ENCODE peak calls at places on chromosomes 7 and 10, in eight cellular contexts. One of them, this sample, is unnamed.

GRCh38 chr7:5143106-5143505 is 46.9 kb upstream of the WIPI2 start:
- DNase-seq in activated CD4-positive, alpha-beta T cell treated with anti-CD3 and anti-CD28 coated beads for 1 hour: peak
- DNase-seq in Caki2: no peak
- DNase-seq in nucleus accumbens: no peak
- DNase-seq in HTR-8/SVneo: no peak
- DNase-seq in natural killer cell: no peak
- DNase-seq in activated T-helper 9 cell treated with anti-CD3 and anti-CD28 coated beads, Interleukin-2, amount 50 U/mL, for 16 hours: peak
- DNase-seq in Calu3: no peak
- DNase-seq in this sample: peak

GRCh38 chr7:73904219-73905136 is 43.5 kb downstream of the TMEM270 start:
- DNase-seq in natural killer cell: no peak
- DNase-seq in nucleus accumbens: no peak
- DNase-seq in Caki2: no peak
- DNase-seq in activated CD4-positive, alpha-beta T cell treated with anti-CD3 and anti-CD28 coated beads for 1 hour: no peak
- DNase-seq in activated T-helper 9 cell treated with anti-CD3 and anti-CD28 coated beads, Interleukin-2, amount 50 U/mL, for 16 hours: no peak
- DNase-seq in HTR-8/SVneo: no peak
- DNase-seq in Calu3: no peak
- DNase-seq in this sample: no peak

GRCh38 chr10:103872137-103872933 is 17.0 kb upstream of the SH3PXD2A start:
- DNase-seq in Caki2: no peak
- DNase-seq in nucleus accumbens: no peak
- DNase-seq in activated T-helper 9 cell treated with anti-CD3 and anti-CD28 coated beads, Interleukin-2, amount 50 U/mL, for 16 hours: no peak
- DNase-seq in activated CD4-positive, alpha-beta T cell treated with anti-CD3 and anti-CD28 coated beads for 1 hour: no peak
- DNase-seq in HTR-8/SVneo: no peak
- DNase-seq in Calu3: no peak
- DNase-seq in natural killer cell: no peak
- DNase-seq in this sample: no peak

GRCh38 chr10:114131094-114131493 is 42.9 kb downstream of the CCDC186 start:
- DNase-seq in Caki2: no peak
- DNase-seq in natural killer cell: no peak
- DNase-seq in activated T-helper 9 cell treated with anti-CD3 and anti-CD28 coated beads, Interleukin-2, amount 50 U/mL, for 16 hours: no peak
- DNase-seq in activated CD4-positive, alpha-beta T cell treated with anti-CD3 and anti-CD28 coated beads for 1 hour: no peak
- DNase-seq in HTR-8/SVneo: no peak
- DNase-seq in nucleus accumbens: no peak
- DNase-seq in Calu3: no peak
- DNase-seq in this sample: no peak

GRCh38 chr7:99733448-99733847 is 1.5 kb downstream of the CYP3A7 start:
- DNase-seq in activated CD4-positive, alpha-beta T cell treated with anti-CD3 and anti-CD28 coated beads for 1 hour: no peak
- DNase-seq in natural killer cell: no peak
- DNase-seq in Caki2: no peak
- DNase-seq in nucleus accumbens: no peak
- DNase-seq in activated T-helper 9 cell treated with anti-CD3 and anti-CD28 coated beads, Interleukin-2, amount 50 U/mL, for 16 hours: no peak
- DNase-seq in Calu3: peak
- DNase-seq in HTR-8/SVneo: no peak
- DNase-seq in this sample: no peak

GRCh38 chr10:129511758-129512157 is 44.7 kb downstream of the MGMT start:
- DNase-seq in natural killer cell: no peak
- DNase-seq in nucleus accumbens: no peak
- DNase-seq in Calu3: no peak
- DNase-seq in activated CD4-positive, alpha-beta T cell treated with anti-CD3 and anti-CD28 coated beads for 1 hour: no peak
- DNase-seq in activated T-helper 9 cell treated with anti-CD3 and anti-CD28 coated beads, Interleukin-2, amount 50 U/mL, for 16 hours: no peak
- DNase-seq in HTR-8/SVneo: no peak
- DNase-seq in Caki2: no peak
- DNase-seq in this sample: no peak

GRCh38 chr7:47988496-47989386 is 9.3 kb upstream of the HUS1 start:
- DNase-seq in nucleus accumbens: no peak
- DNase-seq in activated T-helper 9 cell treated with anti-CD3 and anti-CD28 coated beads, Interleukin-2, amount 50 U/mL, for 16 hours: no peak
- DNase-seq in HTR-8/SVneo: no peak
- DNase-seq in natural killer cell: no peak
- DNase-seq in activated CD4-positive, alpha-beta T cell treated with anti-CD3 and anti-CD28 coated beads for 1 hour: no peak
- DNase-seq in Caki2: no peak
- DNase-seq in Calu3: peak
- DNase-seq in this sample: no peak

GRCh38 chr10:101233443-101233842 is 4.2 kb upstream of the LBX1 start:
- DNase-seq in activated T-helper 9 cell treated with anti-CD3 and anti-CD28 coated beads, Interleukin-2, amount 50 U/mL, for 16 hours: no peak
- DNase-seq in HTR-8/SVneo: no peak
- DNase-seq in natural killer cell: no peak
- DNase-seq in nucleus accumbens: no peak
- DNase-seq in Calu3: no peak
- DNase-seq in Caki2: no peak
- DNase-seq in activated CD4-positive, alpha-beta T cell treated with anti-CD3 and anti-CD28 coated beads for 1 hour: no peak
- DNase-seq in this sample: no peak

GRCh38 chr7:5694221-5694754 is 87.2 kb downstream of the RNF216 start:
- DNase-seq in activated T-helper 9 cell treated with anti-CD3 and anti-CD28 coated beads, Interleukin-2, amount 50 U/mL, for 16 hours: no peak
- DNase-seq in natural killer cell: no peak
- DNase-seq in HTR-8/SVneo: peak
- DNase-seq in Calu3: no peak
- DNase-seq in activated CD4-positive, alpha-beta T cell treated with anti-CD3 and anti-CD28 coated beads for 1 hour: no peak
- DNase-seq in Caki2: no peak
- DNase-seq in nucleus accumbens: no peak
- DNase-seq in this sample: no peak

GRCh38 chr10:60663850-60664249 is 114.4 kb upstream of the CDK1 start:
- DNase-seq in Calu3: no peak
- DNase-seq in activated T-helper 9 cell treated with anti-CD3 and anti-CD28 coated beads, Interleukin-2, amount 50 U/mL, for 16 hours: no peak
- DNase-seq in activated CD4-positive, alpha-beta T cell treated with anti-CD3 and anti-CD28 coated beads for 1 hour: no peak
- DNase-seq in HTR-8/SVneo: no peak
- DNase-seq in Caki2: no peak
- DNase-seq in nucleus accumbens: no peak
- DNase-seq in natural killer cell: no peak
- DNase-seq in this sample: no peak

GRCh38 chr7:2569421-2569820 is 10.6 kb downstream of the IQCE start:
- DNase-seq in nucleus accumbens: no peak
- DNase-seq in Calu3: no peak
- DNase-seq in activated CD4-positive, alpha-beta T cell treated with anti-CD3 and anti-CD28 coated beads for 1 hour: no peak
- DNase-seq in Caki2: no peak
- DNase-seq in HTR-8/SVneo: no peak
- DNase-seq in natural killer cell: no peak
- DNase-seq in activated T-helper 9 cell treated with anti-CD3 and anti-CD28 coated beads, Interleukin-2, amount 50 U/mL, for 16 hours: no peak
- DNase-seq in this sample: no peak

GRCh38 chr10:58943234-58943633 is 233.2 kb upstream of the PHYHIPL start:
- DNase-seq in natural killer cell: no peak
- DNase-seq in Calu3: no peak
- DNase-seq in HTR-8/SVneo: no peak
- DNase-seq in activated CD4-positive, alpha-beta T cell treated with anti-CD3 and anti-CD28 coated beads for 1 hour: no peak
- DNase-seq in nucleus accumbens: no peak
- DNase-seq in Caki2: no peak
- DNase-seq in activated T-helper 9 cell treated with anti-CD3 and anti-CD28 coated beads, Interleukin-2, amount 50 U/mL, for 16 hours: no peak
- DNase-seq in this sample: no peak

GRCh38 chr10:69410487-69410886 is 6.2 kb downstream of the TACR2 start:
- DNase-seq in HTR-8/SVneo: no peak
- DNase-seq in activated CD4-positive, alpha-beta T cell treated with anti-CD3 and anti-CD28 coated beads for 1 hour: no peak
- DNase-seq in Calu3: no peak
- DNase-seq in Caki2: no peak
- DNase-seq in nucleus accumbens: no peak
- DNase-seq in natural killer cell: no peak
- DNase-seq in activated T-helper 9 cell treated with anti-CD3 and anti-CD28 coated beads, Interleukin-2, amount 50 U/mL, for 16 hours: no peak
- DNase-seq in this sample: no peak

GRCh38 chr10:67385566-67385965 is 310.4 kb downstream of the CTNNA3 start:
- DNase-seq in activated CD4-positive, alpha-beta T cell treated with anti-CD3 and anti-CD28 coated beads for 1 hour: no peak
- DNase-seq in Caki2: no peak
- DNase-seq in activated T-helper 9 cell treated with anti-CD3 and anti-CD28 coated beads, Interleukin-2, amount 50 U/mL, for 16 hours: no peak
- DNase-seq in natural killer cell: no peak
- DNase-seq in HTR-8/SVneo: no peak
- DNase-seq in nucleus accumbens: no peak
- DNase-seq in Calu3: no peak
- DNase-seq in this sample: no peak

GRCh38 chr7:45089314-45089891 is 634 bp upstream of the NACAD start:
- DNase-seq in activated T-helper 9 cell treated with anti-CD3 and anti-CD28 coated beads, Interleukin-2, amount 50 U/mL, for 16 hours: peak
- DNase-seq in HTR-8/SVneo: peak
- DNase-seq in natural killer cell: no peak
- DNase-seq in Calu3: peak
- DNase-seq in nucleus accumbens: peak
- DNase-seq in Caki2: no peak
- DNase-seq in activated CD4-positive, alpha-beta T cell treated with anti-CD3 and anti-CD28 coated beads for 1 hour: peak
- DNase-seq in this sample: no peak

GRCh38 chr7:158702944-158703343 is 1.7 kb downstream of the NCAPG2 start:
- DNase-seq in activated CD4-positive, alpha-beta T cell treated with anti-CD3 and anti-CD28 coated beads for 1 hour: no peak
- DNase-seq in HTR-8/SVneo: no peak
- DNase-seq in nucleus accumbens: no peak
- DNase-seq in activated T-helper 9 cell treated with anti-CD3 and anti-CD28 coated beads, Interleukin-2, amount 50 U/mL, for 16 hours: no peak
- DNase-seq in Caki2: no peak
- DNase-seq in Calu3: no peak
- DNase-seq in natural killer cell: no peak
- DNase-seq in this sample: no peak

GRCh38 chr7:98250789-98251188 is 1.2 kb downstream of the TECPR1 start:
- DNase-seq in nucleus accumbens: no peak
- DNase-seq in HTR-8/SVneo: no peak
- DNase-seq in natural killer cell: no peak
- DNase-seq in activated CD4-positive, alpha-beta T cell treated with anti-CD3 and anti-CD28 coated beads for 1 hour: peak
- DNase-seq in Caki2: no peak
- DNase-seq in activated T-helper 9 cell treated with anti-CD3 and anti-CD28 coated beads, Interleukin-2, amount 50 U/mL, for 16 hours: no peak
- DNase-seq in Calu3: no peak
- DNase-seq in this sample: no peak

GRCh38 chr7:27435461-27435860 is 192.9 kb downstream of the EVX1 start:
- DNase-seq in HTR-8/SVneo: peak
- DNase-seq in activated T-helper 9 cell treated with anti-CD3 and anti-CD28 coated beads, Interleukin-2, amount 50 U/mL, for 16 hours: no peak
- DNase-seq in activated CD4-positive, alpha-beta T cell treated with anti-CD3 and anti-CD28 coated beads for 1 hour: no peak
- DNase-seq in Calu3: no peak
- DNase-seq in nucleus accumbens: no peak
- DNase-seq in Caki2: no peak
- DNase-seq in natural killer cell: no peak
- DNase-seq in this sample: no peak

GRCh38 chr7:116801092-116801710 is 61.2 kb upstream of the CAPZA2 start:
- DNase-seq in HTR-8/SVneo: no peak
- DNase-seq in activated T-helper 9 cell treated with anti-CD3 and anti-CD28 coated beads, Interleukin-2, amount 50 U/mL, for 16 hours: no peak
- DNase-seq in activated CD4-positive, alpha-beta T cell treated with anti-CD3 and anti-CD28 coated beads for 1 hour: no peak
- DNase-seq in natural killer cell: no peak
- DNase-seq in nucleus accumbens: no peak
- DNase-seq in Caki2: peak
- DNase-seq in Calu3: no peak
- DNase-seq in this sample: no peak

GRCh38 chr7:7203813-7204575 is 21.6 kb downstream of the C1GALT1 start:
- DNase-seq in nucleus accumbens: no peak
- DNase-seq in activated CD4-positive, alpha-beta T cell treated with anti-CD3 and anti-CD28 coated beads for 1 hour: no peak
- DNase-seq in HTR-8/SVneo: no peak
- DNase-seq in activated T-helper 9 cell treated with anti-CD3 and anti-CD28 coated beads, Interleukin-2, amount 50 U/mL, for 16 hours: no peak
- DNase-seq in Calu3: no peak
- DNase-seq in natural killer cell: no peak
- DNase-seq in Caki2: no peak
- DNase-seq in this sample: no peak

GRCh38 chr7:27349621-27350020 is 107.0 kb downstream of the EVX1 start:
- DNase-seq in activated T-helper 9 cell treated with anti-CD3 and anti-CD28 coated beads, Interleukin-2, amount 50 U/mL, for 16 hours: no peak
- DNase-seq in Caki2: no peak
- DNase-seq in Calu3: no peak
- DNase-seq in natural killer cell: no peak
- DNase-seq in nucleus accumbens: no peak
- DNase-seq in HTR-8/SVneo: no peak
- DNase-seq in activated CD4-positive, alpha-beta T cell treated with anti-CD3 and anti-CD28 coated beads for 1 hour: no peak
- DNase-seq in this sample: no peak